ENCODE peak calls at places on chromosome 15, in five cellular contexts. M is ovary, E is tibial artery, L is PC-9, W is gastrocnemius medialis. K is an unnamed sample.
A peak's percentile ranks its signal among the peaks of the same experiment; 100 is the strongest.

GRCh38 chr15:26686547-26687187 is 86.2 kb downstream of the GABRB3 start:
- DNase-seq in M (no peak), E (no peak), L (no peak), W (no peak), K (no peak)

GRCh38 chr15:74784854-74785715 is 3.2 kb downstream of the CSK start:
- DNase-seq in M (no peak), E (no peak), L (no peak), W (no peak), K (no peak)

GRCh38 chr15:75921732-75922703 is 18.3 kb downstream of the FBXO22 start:
- DNase-seq in M (peak; percentile 19), W (peak; percentile 57), E (no peak), L (no peak), K (peak; percentile 36)

GRCh38 chr15:62325597-62325996 is 160.5 kb upstream of the C2CD4B start:
- DNase-seq in E (no peak), L (no peak), M (no peak), W (no peak), K (no peak)

GRCh38 chr15:101322016-101322695 is 27.1 kb upstream of the SNRPA1 start:
- DNase-seq in E (no peak), M (no peak), L (no peak), W (no peak), K (no peak)

GRCh38 chr15:63243101-63243500 is 34.3 kb upstream of the APH1B start:
- DNase-seq in E (no peak), L (no peak), M (no peak), W (peak; percentile 18), K (no peak)

GRCh38 chr15:53513431-53513830 is 246.0 kb downstream of the WDR72 start:
- DNase-seq in L (no peak), W (no peak), E (no peak), M (no peak), K (no peak)

GRCh38 chr15:72782274-72782992 is 1.1 kb downstream of the ADPGK start:
- DNase-seq in M (no peak), E (no peak), W (no peak), L (no peak), K (no peak)

GRCh38 chr15:38531509-38531908 is 33.1 kb downstream of the RASGRP1 start:
- DNase-seq in L (no peak), M (no peak), W (no peak), E (no peak), K (peak; percentile 38)

GRCh38 chr15:55633731-55634130 is 45.6 kb upstream of the PYGO1 start:
- DNase-seq in M (no peak), W (no peak), E (no peak), L (no peak), K (no peak)

GRCh38 chr15:42737529-42738328 is 801 bp upstream of the CDAN1 start:
- DNase-seq in E (peak; percentile 65), L (no peak), W (no peak), M (no peak), K (no peak)

GRCh38 chr15:71532994-71533393 is 277.4 kb upstream of the NR2E3 start:
- DNase-seq in E (no peak), L (peak; percentile 35), W (no peak), M (no peak), K (peak; percentile 42)

GRCh38 chr15:62850791-62851291 is 191.7 kb upstream of the TPM1 start:
- DNase-seq in M (no peak), L (peak; percentile 85), E (no peak), W (no peak), K (peak; percentile 89)

GRCh38 chr15:57172925-57173324 is 203.4 kb upstream of the CGNL1 start:
- DNase-seq in W (no peak), L (no peak), M (no peak), E (no peak), K (no peak)

GRCh38 chr15:89649716-89650115 is 5.6 kb downstream of the KIF7 start:
- DNase-seq in L (no peak), W (no peak), E (peak; percentile 59), M (no peak), K (no peak)

GRCh38 chr15:66482539-66482938 is 15.0 kb downstream of the SNAPC5 start:
- DNase-seq in L (no peak), M (no peak), W (no peak), E (no peak), K (no peak)

GRCh38 chr15:29636140-29636539 is 186.1 kb downstream of the TJP1 start:
- DNase-seq in W (no peak), L (no peak), M (no peak), E (no peak), K (no peak)

GRCh38 chr15:92667291-92667904 is 11.8 kb upstream of the FAM174B start:
- DNase-seq in W (no peak), M (peak; percentile 44), E (no peak), L (no peak), K (no peak)

GRCh38 chr15:92909131-92909781 is 9.1 kb downstream of the CHD2 start:
- DNase-seq in W (no peak), E (no peak), M (no peak), L (no peak), K (peak; percentile 90)

GRCh38 chr15:77295446-77295845 is 124.5 kb downstream of the PEAK1 start:
- DNase-seq in E (no peak), W (no peak), L (no peak), M (no peak), K (no peak)

GRCh38 chr15:101852356-101852755 is 40.4 kb downstream of the OR4F15 start:
- DNase-seq in M (no peak), L (no peak), E (no peak), W (no peak), K (no peak)

GRCh38 chr15:29887719-29888118 is 65.5 kb upstream of the TJP1 start:
- DNase-seq in L (no peak), M (no peak), E (no peak), W (no peak), K (no peak)

GRCh38 chr15:25689592-25689991 is 173.5 kb downstream of the ATP10A start:
- DNase-seq in L (no peak), M (no peak), W (no peak), E (peak; percentile 48), K (no peak)

GRCh38 chr15:50854594-50855490 is 53.6 kb upstream of the AP4E1 start:
- DNase-seq in W (no peak), L (peak; percentile 95), E (no peak), M (no peak), K (no peak)

GRCh38 chr15:29090617-29091466 is 178.8 kb downstream of the NSMCE3 start:
- DNase-seq in M (no peak), W (no peak), L (no peak), E (no peak), K (no peak)

GRCh38 chr15:62306851-62307504 is 141.9 kb upstream of the C2CD4B start:
- DNase-seq in M (no peak), W (peak; percentile 42), E (no peak), L (peak; percentile 38), K (peak; percentile 59)

GRCh38 chr15:52528465-52529288 is at the start of gene MYO5A:
- DNase-seq in E (peak; percentile 81), W (peak; percentile 66), L (no peak), M (peak; percentile 72), K (peak; percentile 63)

GRCh38 chr15:55789066-55789660 is 46.2 kb upstream of the PRTG start:
- DNase-seq in M (no peak), L (no peak), W (no peak), E (no peak), K (peak; percentile 25)

GRCh38 chr15:27454281-27455060 is 483.5 kb downstream of the GABRG3 start:
- DNase-seq in L (no peak), M (no peak), W (no peak), E (no peak), K (peak; percentile 56)

GRCh38 chr15:51696566-51696965 is 15.3 kb downstream of the SCG3 start:
- DNase-seq in W (no peak), E (no peak), L (no peak), M (no peak), K (no peak)

GRCh38 chr15:86355798-86356197 is 276.1 kb downstream of the AGBL1 start:
- DNase-seq in M (no peak), E (no peak), L (no peak), W (no peak), K (no peak)

GRCh38 chr15:65819563-65819960 is 27.5 kb upstream of the DENND4A start:
- DNase-seq in M (no peak), E (no peak), L (no peak), W (no peak), K (no peak)

GRCh38 chr15:101033801-101034200 is 114.6 kb downstream of the LRRK1 start:
- DNase-seq in L (no peak), M (no peak), E (no peak), W (no peak), K (no peak)

GRCh38 chr15:74573987-74574386 is 33.0 kb downstream of the ARID3B start:
- DNase-seq in M (no peak), L (no peak), E (no peak), W (no peak), K (no peak)

GRCh38 chr15:72857331-72858065 is 73.9 kb upstream of the ADPGK start:
- DNase-seq in W (no peak), L (no peak), M (no peak), E (no peak), K (no peak)

GRCh38 chr15:48437178-48437577 is 105.9 kb downstream of the DUT start:
- DNase-seq in L (no peak), M (no peak), W (no peak), E (no peak), K (no peak)

GRCh38 chr15:66955871-66956585 is 109.4 kb upstream of the SMAD3 start:
- DNase-seq in W (no peak), L (peak; percentile 89), E (peak; percentile 34), M (no peak), K (no peak)

GRCh38 chr15:45662375-45662774 is 27.5 kb downstream of the SQOR start:
- DNase-seq in L (no peak), M (no peak), W (no peak), E (no peak), K (no peak)

GRCh38 chr15:36577082-36577481 is 2.3 kb upstream of the CDIN1 start:
- DNase-seq in E (no peak), W (no peak), L (no peak), M (no peak), K (no peak)
- H3K27ac ChIP-seq in E (peak overlapping the region; percentile 65), W (peak overlapping the region; percentile 3), L (no peak overlapping the region), M (no peak overlapping the region), K (no peak overlapping the region)

GRCh38 chr15:64379216-64379960 is 1.9 kb downstream of the PCLAF start:
- DNase-seq in W (no peak), L (no peak), M (no peak), E (no peak), K (no peak)
- H3K4me3 ChIP-seq in W (no peak overlapping the region), L (no peak overlapping the region), M (no peak overlapping the region), E (no peak overlapping the region), K (peak overlapping the region; percentile 54)

GRCh38 chr15:83846847-83847246 is 192.9 kb downstream of the ADAMTSL3 start:
- DNase-seq in M (no peak), E (no peak), W (no peak), L (no peak), K (no peak)
- H3K4me1 ChIP-seq in M (peaks cover 15% of the 10 kb centered on the region), E (no peaks in the 10 kb centered on the region), W (peaks cover 5% of the 10 kb centered on the region), L (peaks cover 9% of the 10 kb centered on the region), K (no peaks in the 10 kb centered on the region)

GRCh38 chr15:70480196-70480856 is 283.0 kb downstream of the UACA start:
- DNase-seq in L (no peak), E (no peak), W (no peak), M (no peak), K (no peak)
- H3K27ac ChIP-seq in L (no peak overlapping the region), E (no peak overlapping the region), W (no peak overlapping the region), M (no peak overlapping the region), K (no peak overlapping the region)